ENCODE peak calls at places on chromosomes 6 and 20, in six cellular contexts. One of them, this sample, is unnamed.

GRCh38 chr20:62088258-62089127 is 22.8 kb upstream of the TAF4 start:
- DNase-seq in sciatic nerve: no peak
- DNase-seq in NCI-H748 treated with DMSO at 0.1 percent for 48 hours: no peak
- DNase-seq in activated CD8-positive, alpha-beta T cell treated with anti-CD3 and anti-CD28 coated beads for 36 hours: peak
- DNase-seq in upper lobe of right lung: no peak
- DNase-seq in ELR: peak
- DNase-seq in this sample: no peak

GRCh38 chr6:53056273-53056672 is 8.9 kb upstream of the FBXO9 start:
- DNase-seq in sciatic nerve: no peak
- DNase-seq in NCI-H748 treated with DMSO at 0.1 percent for 48 hours: no peak
- DNase-seq in activated CD8-positive, alpha-beta T cell treated with anti-CD3 and anti-CD28 coated beads for 36 hours: no peak
- DNase-seq in upper lobe of right lung: no peak
- DNase-seq in ELR: no peak
- DNase-seq in this sample: no peak

GRCh38 chr6:37177083-37177949 is 7.4 kb downstream of the PIM1 start:
- DNase-seq in sciatic nerve: no peak
- DNase-seq in NCI-H748 treated with DMSO at 0.1 percent for 48 hours: no peak
- DNase-seq in activated CD8-positive, alpha-beta T cell treated with anti-CD3 and anti-CD28 coated beads for 36 hours: no peak
- DNase-seq in upper lobe of right lung: no peak
- DNase-seq in ELR: no peak
- DNase-seq in this sample: no peak

GRCh38 chr6:166757226-166758135 is 130.4 kb upstream of the RPS6KA2 start:
- DNase-seq in sciatic nerve: no peak
- DNase-seq in NCI-H748 treated with DMSO at 0.1 percent for 48 hours: no peak
- DNase-seq in activated CD8-positive, alpha-beta T cell treated with anti-CD3 and anti-CD28 coated beads for 36 hours: peak
- DNase-seq in upper lobe of right lung: no peak
- DNase-seq in ELR: peak
- DNase-seq in this sample: no peak

GRCh38 chr6:72363844-72364740 is 257.8 kb upstream of the KCNQ5 start:
- DNase-seq in sciatic nerve: no peak
- DNase-seq in NCI-H748 treated with DMSO at 0.1 percent for 48 hours: no peak
- DNase-seq in activated CD8-positive, alpha-beta T cell treated with anti-CD3 and anti-CD28 coated beads for 36 hours: no peak
- DNase-seq in upper lobe of right lung: no peak
- DNase-seq in ELR: peak
- DNase-seq in this sample: no peak

GRCh38 chr6:290111-290932 is 2.0 kb upstream of the DUSP22 start:
- DNase-seq in sciatic nerve: no peak
- DNase-seq in NCI-H748 treated with DMSO at 0.1 percent for 48 hours: no peak
- DNase-seq in activated CD8-positive, alpha-beta T cell treated with anti-CD3 and anti-CD28 coated beads for 36 hours: no peak
- DNase-seq in upper lobe of right lung: no peak
- DNase-seq in ELR: no peak
- DNase-seq in this sample: no peak

GRCh38 chr20:35598476-35598875 is 17.2 kb upstream of the SPAG4 start:
- DNase-seq in sciatic nerve: no peak
- DNase-seq in NCI-H748 treated with DMSO at 0.1 percent for 48 hours: no peak
- DNase-seq in activated CD8-positive, alpha-beta T cell treated with anti-CD3 and anti-CD28 coated beads for 36 hours: no peak
- DNase-seq in upper lobe of right lung: no peak
- DNase-seq in ELR: no peak
- DNase-seq in this sample: no peak

GRCh38 chr6:18551228-18551627 is 164.1 kb downstream of the RNF144B start:
- DNase-seq in sciatic nerve: no peak
- DNase-seq in NCI-H748 treated with DMSO at 0.1 percent for 48 hours: no peak
- DNase-seq in activated CD8-positive, alpha-beta T cell treated with anti-CD3 and anti-CD28 coated beads for 36 hours: no peak
- DNase-seq in upper lobe of right lung: no peak
- DNase-seq in ELR: peak
- DNase-seq in this sample: no peak

GRCh38 chr6:53067799-53068442 is 2.7 kb downstream of the FBXO9 start:
- DNase-seq in sciatic nerve: no peak
- DNase-seq in NCI-H748 treated with DMSO at 0.1 percent for 48 hours: no peak
- DNase-seq in activated CD8-positive, alpha-beta T cell treated with anti-CD3 and anti-CD28 coated beads for 36 hours: no peak
- DNase-seq in upper lobe of right lung: no peak
- DNase-seq in ELR: no peak
- DNase-seq in this sample: no peak

GRCh38 chr20:6108330-6108729 is 14.5 kb downstream of the FERMT1 start:
- DNase-seq in sciatic nerve: no peak
- DNase-seq in NCI-H748 treated with DMSO at 0.1 percent for 48 hours: no peak
- DNase-seq in activated CD8-positive, alpha-beta T cell treated with anti-CD3 and anti-CD28 coated beads for 36 hours: no peak
- DNase-seq in upper lobe of right lung: no peak
- DNase-seq in ELR: no peak
- DNase-seq in this sample: no peak

GRCh38 chr6:128807577-128807976 is 75.4 kb upstream of the LAMA2 start:
- DNase-seq in sciatic nerve: no peak
- DNase-seq in NCI-H748 treated with DMSO at 0.1 percent for 48 hours: peak
- DNase-seq in activated CD8-positive, alpha-beta T cell treated with anti-CD3 and anti-CD28 coated beads for 36 hours: no peak
- DNase-seq in upper lobe of right lung: no peak
- DNase-seq in ELR: peak
- DNase-seq in this sample: no peak

GRCh38 chr6:31272431-31272830 is 539 bp upstream of the HLA-C start:
- DNase-seq in sciatic nerve: no peak
- DNase-seq in NCI-H748 treated with DMSO at 0.1 percent for 48 hours: no peak
- DNase-seq in activated CD8-positive, alpha-beta T cell treated with anti-CD3 and anti-CD28 coated beads for 36 hours: peak
- DNase-seq in upper lobe of right lung: no peak
- DNase-seq in ELR: peak
- DNase-seq in this sample: no peak

GRCh38 chr6:130324657-130325056 is 41.2 kb upstream of the TMEM200A start:
- DNase-seq in sciatic nerve: no peak
- DNase-seq in NCI-H748 treated with DMSO at 0.1 percent for 48 hours: no peak
- DNase-seq in activated CD8-positive, alpha-beta T cell treated with anti-CD3 and anti-CD28 coated beads for 36 hours: no peak
- DNase-seq in upper lobe of right lung: no peak
- DNase-seq in ELR: peak
- DNase-seq in this sample: no peak

GRCh38 chr6:41040101-41040910 is 1.3 kb upstream of the UNC5CL start:
- DNase-seq in sciatic nerve: no peak
- DNase-seq in NCI-H748 treated with DMSO at 0.1 percent for 48 hours: no peak
- DNase-seq in activated CD8-positive, alpha-beta T cell treated with anti-CD3 and anti-CD28 coated beads for 36 hours: peak
- DNase-seq in upper lobe of right lung: peak
- DNase-seq in ELR: peak
- DNase-seq in this sample: peak

This sample was measured in kidney.